ENCODE peak calls at places on chromosomes 11 and 22, in nine cellular contexts. V, C, U, Z, L, S, E, I and N are unnamed samples.

GRCh38 chr22:37425800-37426531 is 1.3 kb downstream of the ELFN2 start:
- DNase-seq in S (no peak), C (no peak), L (no peak), I (no peak), V (peak), Z (no peak), U (no peak), E (no peak), N (peak)

GRCh38 chr11:64580387-64580786 is 10.6 kb upstream of the SLC22A12 start:
- DNase-seq in V (no peak), U (no peak), E (no peak), Z (no peak), S (no peak), L (no peak), C (no peak), I (no peak), N (no peak)

GRCh38 chr22:49976439-49977175 is 16.0 kb downstream of the PIM3 start:
- DNase-seq in S (no peak), Z (peak), V (no peak), U (no peak), C (peak), L (peak), I (no peak), E (no peak), N (no peak)

GRCh38 chr11:111123463-111124398 is 121.8 kb upstream of the POU2AF2 start:
- DNase-seq in U (no peak), V (no peak), I (no peak), S (no peak), E (no peak), C (peak), L (no peak), Z (no peak), N (no peak)

GRCh38 chr11:65321076-65321475 is 6.4 kb downstream of the CDC42EP2 start:
- DNase-seq in E (no peak), V (no peak), Z (no peak), L (no peak), I (no peak), C (no peak), S (no peak), U (no peak), N (no peak)

GRCh38 chr11:16178273-16178672 is 178.1 kb downstream of the SOX6 start:
- DNase-seq in S (no peak), E (no peak), C (no peak), L (no peak), V (no peak), Z (no peak), U (no peak), I (no peak), N (no peak)

GRCh38 chr11:35321532-35322320 is 97.6 kb downstream of the SLC1A2 start:
- DNase-seq in L (peak), S (no peak), V (peak), I (no peak), C (no peak), E (no peak), Z (no peak), U (no peak), N (peak)

GRCh38 chr11:62788991-62789390 is 1.8 kb downstream of the TMEM179B start:
- DNase-seq in E (no peak), U (no peak), S (no peak), Z (no peak), L (no peak), C (no peak), I (no peak), V (no peak), N (no peak)

GRCh38 chr22:26646158-26646557 is 11.2 kb upstream of the MIAT start:
- DNase-seq in U (no peak), C (no peak), S (no peak), I (no peak), E (peak), V (no peak), Z (no peak), L (no peak), N (peak)

GRCh38 chr11:65642014-65642671 is 4.2 kb downstream of the SIPA1 start:
- DNase-seq in U (no peak), C (no peak), I (no peak), S (peak), L (no peak), Z (no peak), E (no peak), V (no peak), N (no peak)

GRCh38 chr11:70466596-70466995 is 68.3 kb downstream of the CTTN start:
- DNase-seq in U (no peak), L (no peak), I (no peak), V (no peak), Z (no peak), E (no peak), S (no peak), C (no peak), N (no peak)

GRCh38 chr11:86558219-86558618 is 114.2 kb downstream of the ME3 start:
- DNase-seq in I (no peak), E (no peak), U (no peak), L (no peak), C (no peak), S (no peak), V (no peak), Z (no peak), N (peak)

GRCh38 chr11:11798586-11799438 is 43.0 kb upstream of the USP47 start:
- DNase-seq in V (peak), L (peak), Z (peak), S (peak), U (peak), C (peak), I (no peak), E (peak), N (peak)

GRCh38 chr11:75949023-75949672 is 134.1 kb downstream of the UVRAG start:
- DNase-seq in L (no peak), I (no peak), S (no peak), V (peak), Z (no peak), U (no peak), E (no peak), C (no peak), N (peak)

GRCh38 chr11:116439480-116439759 is 333.4 kb downstream of the BUD13 start:
- DNase-seq in S (no peak), L (no peak), E (no peak), V (no peak), U (no peak), C (no peak), Z (no peak), I (no peak), N (no peak)

GRCh38 chr22:23138584-23139469 is 3.0 kb downstream of the RSPH14 start:
- DNase-seq in S (no peak), I (no peak), E (no peak), L (no peak), V (no peak), Z (peak), C (no peak), U (no peak), N (no peak)

GRCh38 chr11:68962527-68963250 is 18.1 kb downstream of the MRGPRD start:
- DNase-seq in L (peak), E (no peak), C (peak), I (no peak), V (peak), Z (peak), U (no peak), S (no peak), N (no peak)

GRCh38 chr11:70378506-70379134 is 19.7 kb upstream of the CTTN start:
- DNase-seq in Z (peak), V (no peak), L (no peak), S (no peak), I (no peak), U (no peak), E (no peak), C (no peak), N (no peak)

GRCh38 chr22:21082248-21082647 is 36.5 kb downstream of the LRRC74B start:
- DNase-seq in Z (no peak), I (no peak), C (no peak), E (no peak), S (no peak), V (no peak), L (peak), U (no peak), N (no peak)

GRCh38 chr11:128464878-128465277 is 122.5 kb downstream of the ETS1 start:
- DNase-seq in S (no peak), U (no peak), V (no peak), Z (no peak), I (no peak), C (no peak), E (no peak), L (no peak), N (no peak)

GRCh38 chr11:118430956-118431355 is 5.3 kb upstream of the KMT2A start:
- DNase-seq in L (no peak), S (no peak), E (no peak), I (no peak), Z (no peak), C (no peak), V (no peak), U (no peak), N (no peak)

GRCh38 chr11:100687032-100687629 is at the start of gene ARHGAP42:
- DNase-seq in C (peak), U (peak), I (peak), L (peak), S (peak), E (peak), Z (peak), V (peak), N (peak)

GRCh38 chr22:43948836-43949235 is 6.4 kb upstream of the SAMM50 start:
- DNase-seq in L (no peak), C (no peak), E (no peak), V (no peak), S (no peak), U (no peak), I (no peak), Z (no peak), N (no peak)

GRCh38 chr11:65851083-65851579 is 6.8 kb downstream of the CFL1 start:
- DNase-seq in L (peak), C (peak), Z (peak), E (no peak), S (no peak), U (no peak), I (no peak), V (no peak), N (no peak)

GRCh38 chr11:84719935-84720577 is 907.1 kb downstream of the DLG2 start:
- DNase-seq in I (no peak), V (no peak), L (no peak), S (peak), U (no peak), C (no peak), E (no peak), Z (no peak), N (no peak)

GRCh38 chr22:49351761-49352221 is 475.9 kb downstream of the BRD1 start:
- DNase-seq in V (no peak), Z (no peak), C (no peak), U (no peak), I (no peak), L (no peak), E (no peak), S (no peak), N (no peak)

GRCh38 chr22:27154717-27155116 is 497.3 kb downstream of the MIAT start:
- DNase-seq in V (no peak), Z (no peak), S (peak), U (no peak), C (no peak), I (no peak), L (no peak), E (no peak), N (no peak)

GRCh38 chr11:94768602-94769511 is 701 bp downstream of the AMOTL1 start:
- DNase-seq in E (no peak), U (no peak), V (peak), I (no peak), L (peak), S (peak), Z (no peak), C (peak), N (peak)